ENCODE peak calls at places on chromosome 2, in ten cellular contexts. V is AG04450, O is MM.1S, U is GM10248, X is choroid plexus epithelial cell, Y is fibroblast of mammary gland, E is psoas muscle, N is BJ, W is transverse colon, S is GM06990. T is an unnamed sample.
A peak's percentile ranks its signal among the peaks of the same experiment; 100 is the strongest.

GRCh38 chr2:216575465-216575864 is 57.8 kb upstream of the IGFBP2 start:
- DNase-seq in X (no peak), S (no peak), W (no peak), O (no peak), N (no peak), Y (peak; percentile 28), U (no peak), V (no peak), E (no peak), T (no peak)

GRCh38 chr2:241356871-241357260 is 781 bp downstream of the FARP2 start:
- DNase-seq in U (no peak), S (no peak), N (no peak), X (no peak), E (no peak), Y (no peak), V (no peak), W (no peak), O (no peak), T (no peak)

GRCh38 chr2:72630767-72631166 is 195.1 kb downstream of the EXOC6B start:
- DNase-seq in Y (peak; percentile 45), E (no peak), U (no peak), X (peak; percentile 35), O (no peak), N (no peak), S (no peak), W (no peak), V (no peak), T (no peak)

GRCh38 chr2:172119089-172119488 is 16.4 kb upstream of the DLX2 start:
- DNase-seq in S (no peak), X (peak; percentile 81), W (no peak), U (no peak), O (no peak), N (no peak), E (no peak), V (no peak), Y (peak; percentile 76), T (no peak)

GRCh38 chr2:46469116-46469515 is 10.2 kb upstream of the TMEM247 start:
- DNase-seq in S (no peak), X (no peak), N (no peak), E (no peak), W (no peak), U (no peak), Y (no peak), V (no peak), O (no peak), T (no peak)

GRCh38 chr2:25557179-25558036 is 116.0 kb downstream of the DTNB start:
- DNase-seq in O (no peak), V (no peak), S (peak; percentile 32), W (no peak), E (no peak), U (peak; percentile 42), X (no peak), Y (no peak), N (no peak), T (no peak)

GRCh38 chr2:167127135-167127534 is 238.9 kb downstream of the XIRP2 start:
- DNase-seq in V (no peak), X (peak; percentile 75), U (no peak), O (peak; percentile 12), S (no peak), W (no peak), E (no peak), Y (peak; percentile 69), N (no peak), T (no peak)

GRCh38 chr2:101047075-101047766 is 45.1 kb downstream of the RPL31 start:
- DNase-seq in U (no peak), V (no peak), X (no peak), W (no peak), S (no peak), N (no peak), O (peak; percentile 62), Y (peak; percentile 23), E (no peak), T (no peak)

GRCh38 chr2:32271063-32271462 is 6.4 kb upstream of the NLRC4 start:
- DNase-seq in N (no peak), X (no peak), O (no peak), S (no peak), E (no peak), U (no peak), W (no peak), Y (peak; percentile 5), V (no peak), T (no peak)

GRCh38 chr2:129812654-129813053 is 166.8 kb upstream of the RAB6C start:
- DNase-seq in S (no peak), U (no peak), X (no peak), O (no peak), W (no peak), Y (no peak), V (no peak), E (no peak), N (no peak), T (no peak)

GRCh38 chr2:129812071-129812470 is 167.4 kb upstream of the RAB6C start:
- DNase-seq in O (no peak), V (no peak), N (no peak), U (no peak), W (peak; percentile 85), S (peak; percentile 47), Y (no peak), X (no peak), E (peak; percentile 32), T (no peak)

GRCh38 chr2:129817175-129817574 is 162.3 kb upstream of the RAB6C start:
- DNase-seq in O (no peak), V (no peak), X (no peak), S (no peak), U (no peak), E (no peak), Y (no peak), W (no peak), N (no peak), T (no peak)

GRCh38 chr2:129810521-129810920 is 168.9 kb upstream of the RAB6C start:
- DNase-seq in N (no peak), V (no peak), O (no peak), W (no peak), U (no peak), E (no peak), Y (no peak), X (no peak), S (no peak), T (no peak)

GRCh38 chr2:129813404-129813803 is 166.1 kb upstream of the RAB6C start:
- DNase-seq in E (no peak), S (no peak), Y (peak; percentile 2), X (no peak), N (no peak), U (no peak), W (no peak), V (no peak), O (no peak), T (no peak)
- TF ChIP-seq CTCF in E (no peak), S (peak; percentile 46), Y (no peak), X (no peak), N (no peak), U (peak; percentile 22), W (no peak), V (no peak), O (no peak), T (no peak)

GRCh38 chr2:71190959-71191943 is 35.7 kb downstream of the PAIP2B start:
- DNase-seq in Y (peak; percentile 25), U (no peak), E (no peak), V (no peak), O (no peak), W (no peak), X (peak; percentile 53), N (no peak), S (no peak), T (no peak)
- TF ChIP-seq CTCF in Y (peak; percentile 21), U (no peak), E (peak; percentile 50), V (peak; percentile 37), O (peak; percentile 29), W (no peak), X (peak; percentile 61), N (peak; percentile 33), S (peak; percentile 14), T (no peak)

DNA sequence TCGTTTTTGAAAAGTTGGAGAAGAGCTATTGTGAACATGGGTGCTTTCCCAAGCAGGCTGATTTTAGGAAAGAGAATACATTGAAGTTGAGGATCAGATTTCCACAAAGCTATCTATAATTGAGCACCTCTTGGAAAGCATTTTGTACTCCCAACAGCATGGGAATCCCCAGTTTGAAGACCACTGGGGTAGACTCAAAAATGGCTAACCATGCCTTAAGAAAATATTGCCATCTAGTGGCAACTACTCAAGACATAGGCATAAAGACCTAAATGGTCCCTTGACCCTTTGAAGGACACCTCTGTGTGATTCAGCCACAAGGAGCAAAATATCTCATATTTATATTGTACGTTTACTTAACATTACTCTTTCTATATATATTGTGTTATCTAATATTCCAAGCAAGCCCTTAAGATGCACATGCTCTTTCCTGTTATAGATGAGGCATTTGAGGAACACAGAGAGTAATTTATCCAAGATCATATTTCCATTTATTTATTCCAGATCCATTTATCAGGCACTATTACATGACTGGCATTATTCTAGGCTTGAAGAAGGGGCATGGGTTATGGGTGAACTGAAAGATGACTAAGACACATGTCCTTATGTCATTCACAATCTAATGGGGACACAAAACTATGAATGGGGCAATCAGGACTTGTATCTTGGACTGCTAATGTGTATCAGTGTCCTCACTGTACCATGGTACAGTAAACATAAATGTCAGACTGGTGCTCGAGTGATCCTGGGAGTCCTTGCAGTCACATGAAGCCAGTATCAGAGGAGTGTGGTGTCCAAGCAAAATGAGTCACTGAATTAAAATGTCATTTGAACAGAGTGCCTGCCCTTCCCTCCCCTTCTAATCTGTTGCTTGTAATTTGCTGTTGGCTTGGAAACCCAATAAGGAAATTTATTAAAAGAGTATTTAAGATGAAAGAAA is 121.0 kb upstream of the XPO1 start:
- DNase-seq in U (peak; percentile 66), X (peak; percentile 68), V (no peak), N (no peak), O (peak; percentile 83), S (peak; percentile 17), Y (peak; percentile 72), W (no peak), E (no peak), T (no peak)
- TF ChIP-seq CTCF in U (peak; percentile 56), X (peak; percentile 70), V (peak; percentile 68), N (peak; percentile 57), O (peak; percentile 81), S (peak; percentile 65), Y (peak; percentile 75), W (no peak), E (peak; percentile 46), T (no peak)

GRCh38 chr2:202932425-202933138 is 20.5 kb downstream of the CARF start:
- DNase-seq in V (no peak), Y (peak; percentile 69), N (no peak), X (peak; percentile 70), S (no peak), E (no peak), U (no peak), W (no peak), O (no peak), T (no peak)
- TF ChIP-seq CTCF in V (no peak), Y (no peak), N (no peak), X (peak; percentile 10), S (no peak), E (no peak), U (no peak), W (no peak), O (no peak), T (no peak)

DNA sequence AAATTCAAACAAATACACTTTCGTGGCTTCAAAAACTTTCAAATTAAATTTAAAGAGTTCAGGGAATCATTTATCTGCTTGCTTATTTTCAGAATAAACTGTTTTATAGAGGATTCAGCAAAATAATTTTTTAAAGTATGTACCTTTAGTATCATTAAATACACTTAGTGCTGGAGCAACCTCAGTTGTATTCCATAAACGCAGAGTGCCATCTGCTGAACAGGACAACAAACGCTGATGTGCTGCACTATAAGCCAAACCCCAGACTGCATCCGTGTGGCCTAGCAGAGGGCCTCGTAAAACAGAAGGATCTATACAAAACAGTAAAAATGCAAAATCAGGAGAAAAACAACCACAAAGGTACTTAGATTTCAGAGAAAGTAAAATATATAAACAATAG is 108.6 kb downstream of the STRN start:
- DNase-seq in V (no peak), O (no peak), W (peak; percentile 16), U (no peak), S (no peak), Y (no peak), X (no peak), E (no peak), N (no peak), T (no peak)
- TF ChIP-seq CTCF in V (no peak), O (no peak), W (no peak), U (no peak), S (no peak), Y (no peak), X (no peak), E (no peak), N (no peak), T (no peak)

T was measured in activated B cell treated with CpG ODN at 0.5 μM for 24 hours.